ENCODE peak calls at places on chromosomes 12 and 14, in six cellular contexts. M is AG08395; I is HT1080; X is activated naive CD8-positive, alpha-beta T cell treated with anti-CD3 and anti-CD28 coated beads for 36 hours; S is NCI-H1092 treated with DMSO at 0.1 percent for 48 hours; C is GM12864. Z is an unnamed sample.

GRCh38 chr14:76109087-76109880 is 42.4 kb upstream of the GPATCH2L start:
- DNase-seq in M (peak; percentile 45), X (no peak), I (no peak), C (no peak), S (no peak), Z (no peak)

GRCh38 chr14:85530626-85531025 is 682 bp downstream of the FLRT2 start:
- DNase-seq in S (no peak), I (no peak), C (no peak), X (no peak), M (no peak), Z (no peak)

GRCh38 chr12:105922670-105923102 is 216.1 kb downstream of the NUAK1 start:
- DNase-seq in M (peak; percentile 74), I (peak; percentile 78), X (no peak), S (no peak), C (no peak), Z (no peak)

GRCh38 chr14:91058017-91058675 is 2.3 kb downstream of the RPS6KA5 start:
- DNase-seq in I (peak; percentile 37), S (no peak), M (no peak), X (no peak), C (no peak), Z (no peak)

GRCh38 chr12:87866602-87867292 is 162.5 kb downstream of the C12orf50 start:
- DNase-seq in I (no peak), M (no peak), X (no peak), C (no peak), S (no peak), Z (no peak)

GRCh38 chr12:108685469-108686247 is 45.7 kb downstream of the CORO1C start:
- DNase-seq in X (no peak), I (no peak), S (no peak), C (no peak), M (no peak), Z (no peak)

GRCh38 chr12:43737646-43738045 is 20.9 kb downstream of the PUS7L start:
- DNase-seq in I (peak; percentile 79), S (no peak), C (no peak), M (peak; percentile 28), X (no peak), Z (no peak)

GRCh38 chr12:58888131-58888783 is 32.0 kb downstream of the LRIG3 start:
- DNase-seq in C (no peak), M (peak; percentile 74), X (no peak), S (peak; percentile 84), I (peak; percentile 26), Z (no peak)

GRCh38 chr14:31326111-31326510 is 94.2 kb downstream of the HEATR5A start:
- DNase-seq in M (no peak), C (no peak), S (no peak), X (no peak), I (peak; percentile 36), Z (no peak)

GRCh38 chr12:90514325-90514724 is 440.7 kb downstream of the CCER1 start:
- DNase-seq in I (no peak), S (peak; percentile 15), C (no peak), M (no peak), X (no peak), Z (no peak)

GRCh38 chr14:34299360-34299759 is 162.7 kb downstream of the SPTSSA start:
- DNase-seq in S (no peak), C (no peak), I (no peak), M (no peak), X (no peak), Z (no peak)

GRCh38 chr12:110314308-110314707 is 33.3 kb downstream of the ATP2A2 start:
- DNase-seq in S (no peak), X (no peak), I (peak; percentile 81), M (peak; percentile 31), C (peak; percentile 18), Z (no peak)

GRCh38 chr14:22657861-22658260 is 13.7 kb upstream of the OR6J1 start:
- DNase-seq in X (no peak), S (peak; percentile 7), I (peak; percentile 49), M (no peak), C (no peak), Z (no peak)

GRCh38 chr12:64560395-64561301 is 49.6 kb upstream of the RASSF3 start:
- DNase-seq in X (no peak), I (peak; percentile 93), C (no peak), M (peak; percentile 79), S (no peak), Z (no peak)

GRCh38 chr14:77508249-77508648 is 9.6 kb upstream of the ISM2 start:
- DNase-seq in S (no peak), C (no peak), X (no peak), I (no peak), M (no peak), Z (no peak)

GRCh38 chr12:97984951-97985350 is 522.3 kb downstream of the RMST start:
- DNase-seq in S (peak; percentile 29), C (no peak), X (no peak), M (no peak), I (no peak), Z (no peak)

GRCh38 chr14:39268393-39268792 is 34.7 kb downstream of the MIA2 start:
- DNase-seq in C (no peak), S (peak; percentile 32), X (no peak), M (no peak), I (peak; percentile 11), Z (no peak)

GRCh38 chr14:68774771-68775613 is 17.9 kb downstream of the ZFP36L1 start:
- DNase-seq in X (no peak), I (peak; percentile 79), S (no peak), C (no peak), M (peak; percentile 70), Z (no peak)

GRCh38 chr12:39300799-39301198 is 142.1 kb downstream of the KIF21A start:
- DNase-seq in I (no peak), C (no peak), M (no peak), S (no peak), X (no peak), Z (no peak)

GRCh38 chr12:80241576-80242273 is 142.4 kb downstream of the OTOGL start:
- DNase-seq in S (no peak), I (peak; percentile 16), M (no peak), C (no peak), X (no peak), Z (no peak)

GRCh38 chr14:97490521-97491070 is 693.4 kb downstream of the VRK1 start:
- DNase-seq in C (no peak), X (no peak), M (no peak), S (no peak), I (no peak), Z (no peak)

GRCh38 chr12:51395283-51396230 is 4.4 kb upstream of the GALNT6 start:
- DNase-seq in I (no peak), C (no peak), X (peak; percentile 54), M (no peak), S (no peak), Z (peak; percentile 44)

GRCh38 chr12:100141998-100142850 is 450 bp downstream of the BLTP3B start:
- DNase-seq in I (peak; percentile 26), X (peak; percentile 57), S (peak; percentile 76), C (no peak), M (no peak), Z (peak; percentile 40)

GRCh38 chr12:22598763-22599161 is 26.2 kb upstream of the ETNK1 start:
- DNase-seq in X (no peak), C (no peak), S (no peak), I (no peak), M (no peak), Z (no peak)

GRCh38 chr14:106287506-106287905 is 761.1 kb downstream of the TMEM121 start:
- DNase-seq in S (no peak), M (no peak), I (no peak), C (no peak), X (no peak), Z (no peak)

GRCh38 chr12:113130457-113131135 is 5.0 kb downstream of the RASAL1 start:
- DNase-seq in S (no peak), I (peak; percentile 55), M (no peak), C (no peak), X (no peak), Z (no peak)

GRCh38 chr14:20508367-20508766 is 3.0 kb downstream of the RNASE10 start:
- DNase-seq in C (no peak), M (no peak), S (no peak), X (no peak), I (no peak), Z (no peak)

GRCh38 chr12:104177663-104178501 is 37.7 kb upstream of the TXNRD1 start:
- DNase-seq in M (peak; percentile 94), X (peak; percentile 30), I (peak; percentile 91), C (no peak), S (no peak), Z (peak; percentile 27)

GRCh38 chr12:57309420-57309819 is 58.4 kb upstream of the STAC3 start:
- DNase-seq in X (no peak), C (no peak), I (peak; percentile 12), S (no peak), M (peak; percentile 47), Z (no peak)

GRCh38 chr14:69316449-69317391 is 56.8 kb downstream of the GALNT16 start:
- DNase-seq in S (no peak), M (peak; percentile 100), C (no peak), X (no peak), I (peak; percentile 95), Z (no peak)

GRCh38 chr12:132502149-132502881 is 12.4 kb downstream of the FBRSL1 start:
- DNase-seq in X (no peak), S (no peak), C (no peak), I (no peak), M (no peak), Z (no peak)

GRCh38 chr12:132218915-132219314 is 74.7 kb downstream of the NOC4L start:
- DNase-seq in X (no peak), S (peak; percentile 47), M (peak; percentile 24), C (no peak), I (no peak), Z (no peak)

Z was measured in T-helper 2 cell treated with Interferon-gamma antibody and Interleukin-4, amounts not matched to agents 5 μg/mL and 100 μg/mL, for 36 hours.